ENCODE peak calls at places on chromosomes 4 and X, in eight cellular contexts. E, W, J, N, P, M, L and S are unnamed samples.

GRCh38 chr4:141153751-141154510 is 20.7 kb upstream of the RNF150 start:
- DNase-seq in E (no peak), W (peak; percentile 36), J (no peak), N (no peak), P (peak; percentile 65), M (no peak), L (peak; percentile 30), S (no peak)

GRCh38 chrX:148871422-148872152 is 371.2 kb downstream of the AFF2 start:
- DNase-seq in E (peak; percentile 81), W (peak; percentile 95), J (no peak), N (no peak), P (no peak), M (no peak), L (peak; percentile 94), S (peak; percentile 42)

GRCh38 chrX:47217121-47217851 is 1.2 kb upstream of the CDK16 start:
- DNase-seq in E (peak; percentile 86), W (peak; percentile 69), J (no peak), N (no peak), P (peak; percentile 82), M (peak; percentile 75), L (peak; percentile 59), S (peak; percentile 82)

GRCh38 chrX:20140410-20140809 is 1.2 kb downstream of the EIF1AX start:
- DNase-seq in E (peak; percentile 27), W (no peak), J (no peak), N (no peak), P (no peak), M (no peak), L (no peak), S (no peak)

GRCh38 chrX:3516051-3516541 is 169.6 kb upstream of the MXRA5 start:
- DNase-seq in E (peak; percentile 65), W (peak; percentile 82), J (no peak), N (no peak), P (no peak), M (no peak), L (peak; percentile 82), S (no peak)

GRCh38 chrX:12292996-12293765 is 154.9 kb downstream of the FRMPD4 start:
- DNase-seq in E (no peak), W (peak; percentile 57), J (no peak), N (no peak), P (no peak), M (no peak), L (peak; percentile 39), S (no peak)

GRCh38 chr4:138310991-138311390 is 68.8 kb upstream of the SLC7A11 start:
- DNase-seq in E (peak; percentile 88), W (peak; percentile 87), J (no peak), N (no peak), P (no peak), M (no peak), L (peak; percentile 85), S (no peak)

GRCh38 chrX:47198026-47198686 is 4.5 kb downstream of the UBA1 start:
- DNase-seq in E (no peak), W (peak; percentile 72), J (no peak), N (no peak), P (no peak), M (no peak), L (peak; percentile 61), S (no peak)

GRCh38 chr4:7424553-7425111 is 10.1 kb downstream of the PSAPL1 start:
- DNase-seq in E (no peak), W (no peak), J (no peak), N (no peak), P (no peak), M (no peak), L (no peak), S (no peak)

GRCh38 chrX:65610040-65610439 is 57.4 kb upstream of the MSN start:
- DNase-seq in E (peak; percentile 14), W (no peak), J (no peak), N (no peak), P (no peak), M (no peak), L (no peak), S (no peak)

DNA sequence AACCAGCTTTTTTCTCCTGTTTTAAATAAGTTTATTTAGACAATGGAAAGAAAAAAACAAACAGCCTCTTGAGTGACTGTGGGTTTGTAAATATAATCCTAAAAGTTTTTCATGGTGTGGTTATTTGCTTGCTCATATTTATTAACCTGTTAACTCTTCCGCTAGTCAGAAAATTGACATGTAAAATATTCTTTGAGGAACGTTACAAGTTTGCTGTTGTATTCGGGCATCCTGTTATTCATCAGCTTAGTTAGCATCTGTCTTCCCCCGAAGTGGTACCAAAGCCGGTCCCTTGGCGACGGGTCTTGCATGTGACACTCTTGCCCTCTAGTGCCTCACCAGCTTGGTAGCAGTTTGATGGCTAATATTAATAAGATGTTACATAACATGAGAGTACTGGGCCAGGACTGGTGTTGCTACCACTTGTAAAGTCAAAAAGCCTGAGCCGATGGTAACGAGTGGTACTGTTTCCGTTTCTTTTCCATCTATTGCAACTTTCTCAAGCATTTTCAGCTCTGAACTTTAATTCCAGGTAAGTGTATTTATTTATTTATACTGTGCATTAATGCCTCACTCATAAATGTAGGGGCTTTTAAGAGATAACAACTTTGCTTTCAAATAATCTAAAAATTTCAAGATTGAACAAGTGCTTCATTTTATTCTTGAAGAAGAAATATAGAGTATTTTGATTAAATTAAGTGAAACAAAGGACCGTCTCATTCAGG is at the start of gene NDST3:
- DNase-seq in E (peak; percentile 37), W (peak; percentile 77), J (peak; percentile 62), N (peak; percentile 71), P (peak; percentile 79), M (peak; percentile 66), L (peak; percentile 65), S (peak; percentile 7)
- TF ChIP-seq EZH2 in E (peak; percentile 84), W (no peak), J (no peak), N (no peak), P (no peak), M (no peak), L (no peak), S (peak; percentile 61)

GRCh38 chr4:155758500-155759371 is at the start of gene GUCY1B1:
- DNase-seq in E (peak; percentile 91), W (peak; percentile 96), J (peak; percentile 95), N (no peak), P (peak; percentile 92), M (peak; percentile 86), L (peak; percentile 93), S (no peak)

GRCh38 chr4:155761047-155761446 is 2.2 kb downstream of the GUCY1B1 start:
- DNase-seq in E (no peak), W (no peak), J (no peak), N (no peak), P (no peak), M (no peak), L (no peak), S (no peak)

GRCh38 chr4:155757745-155758265 is 1.0 kb upstream of the GUCY1B1 start:
- DNase-seq in E (no peak), W (no peak), J (no peak), N (no peak), P (no peak), M (no peak), L (no peak), S (no peak)

GRCh38 chr4:155761916-155762315 is 3.1 kb downstream of the GUCY1B1 start:
- DNase-seq in E (no peak), W (no peak), J (no peak), N (no peak), P (no peak), M (no peak), L (no peak), S (no peak)

DNA sequence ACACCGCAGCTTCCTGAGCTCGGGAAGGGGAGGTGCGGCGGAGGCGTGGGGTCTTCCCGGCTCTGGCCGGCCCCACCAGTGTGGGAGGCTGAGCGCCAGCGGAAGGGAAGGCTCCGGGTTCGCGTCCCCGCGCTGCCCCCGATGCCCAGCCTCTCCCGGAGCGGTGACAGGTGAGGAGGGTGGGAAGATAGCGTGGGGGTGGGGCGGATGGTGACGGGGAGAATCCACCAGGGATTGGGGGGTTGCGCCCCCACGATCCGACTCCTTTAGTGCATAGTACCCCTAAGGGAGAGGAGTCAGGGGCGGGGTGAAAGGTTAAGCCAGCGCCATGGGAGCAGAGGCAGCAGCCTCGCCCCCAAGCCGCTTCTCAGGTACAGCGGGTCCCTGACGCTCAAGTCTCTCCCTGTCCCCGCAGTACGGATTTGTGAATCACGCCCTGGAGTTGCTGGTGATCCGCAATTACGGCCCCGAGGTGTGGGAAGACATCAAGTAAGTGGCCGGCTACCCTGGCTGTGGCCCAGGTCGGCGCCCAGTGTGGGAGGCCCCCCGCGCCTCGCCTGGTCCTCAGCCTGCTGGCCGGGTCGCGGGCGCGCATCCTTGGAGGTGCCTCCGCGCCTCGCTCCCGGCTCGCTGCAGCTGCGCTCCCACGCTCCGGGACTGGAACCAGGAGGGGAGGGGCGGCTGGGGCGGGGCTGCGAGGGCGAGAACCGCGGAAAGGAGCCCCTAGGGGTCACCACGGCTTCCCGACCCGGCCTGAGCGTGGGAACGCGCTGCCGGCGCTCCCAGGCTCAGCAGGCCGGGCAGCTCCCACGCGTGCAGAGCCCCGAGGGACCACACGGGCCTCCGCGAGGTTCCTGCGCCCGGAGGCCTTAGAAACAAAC is 791 bp downstream of the GUCY1B1 start:
- DNase-seq in E (peak; percentile 44), W (peak; percentile 23), J (peak; percentile 71), N (no peak), P (peak; percentile 50), M (peak; percentile 9), L (no peak), S (no peak)
- H3K9me3 ChIP-seq in E (no peaks in the 10 kb centered on the region), W (no peaks in the 10 kb centered on the region), J (no peaks in the 10 kb centered on the region), N (no peaks in the 10 kb centered on the region), P (no peaks in the 10 kb centered on the region), M (no peaks in the 10 kb centered on the region), L (no peaks in the 10 kb centered on the region), S (no peaks in the 10 kb centered on the region)

DNA sequence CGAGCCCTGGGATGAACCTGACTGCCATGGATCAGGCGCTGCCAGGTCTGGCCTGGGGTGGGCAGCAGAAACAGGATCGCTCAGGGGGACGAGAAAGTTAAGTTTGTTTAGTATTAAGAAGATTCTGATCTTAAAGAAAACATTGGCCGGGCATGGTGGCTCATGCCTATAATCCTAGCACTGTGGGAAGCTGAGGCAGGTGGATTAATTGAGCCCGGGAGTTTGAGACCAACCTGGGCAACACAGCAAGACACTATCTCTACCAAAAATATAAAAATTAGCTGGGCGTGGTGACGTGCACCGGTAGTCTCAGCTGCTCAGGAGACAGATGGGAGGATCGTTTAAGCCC is 696 bp upstream of the FLNA start:
- DNase-seq in E (no peak), W (no peak), J (no peak), N (no peak), P (no peak), M (no peak), L (no peak), S (no peak)
- H3K4me3 ChIP-seq in E (peak overlapping the region; percentile 73), W (no peak overlapping the region), J (no peak overlapping the region), N (peak overlapping the region; percentile 45), P (no peak overlapping the region), M (peak overlapping the region; percentile 64), L (peak overlapping the region; percentile 28), S (no peak overlapping the region)

GRCh38 chr4:3775576-3775975 is 9.4 kb downstream of the ADRA2C start:
- DNase-seq in E (no peak), W (no peak), J (no peak), N (no peak), P (no peak), M (no peak), L (no peak), S (no peak)

GRCh38 chr4:3772632-3773031 is 6.4 kb downstream of the ADRA2C start:
- DNase-seq in E (no peak), W (no peak), J (no peak), N (no peak), P (no peak), M (no peak), L (no peak), S (no peak)

GRCh38 chr4:3775011-3775410 is 8.8 kb downstream of the ADRA2C start:
- DNase-seq in E (no peak), W (no peak), J (no peak), N (no peak), P (no peak), M (no peak), L (no peak), S (no peak)

GRCh38 chr4:3773552-3774001 is 7.4 kb downstream of the ADRA2C start:
- DNase-seq in E (no peak), W (no peak), J (no peak), N (no peak), P (no peak), M (no peak), L (no peak), S (no peak)

GRCh38 chr4:3774253-3774883 is 8.2 kb downstream of the ADRA2C start:
- DNase-seq in E (no peak), W (no peak), J (no peak), N (no peak), P (no peak), M (no peak), L (no peak), S (no peak)
- TF ChIP-seq EZH2 in E (no peak), W (no peak), J (no peak), N (no peak), P (no peak), M (no peak), L (no peak), S (no peak)